ENCODE peak calls at places on chromosomes 1 and 21, in nine cellular contexts. E is HFFc6; J is left cardiac atrium; W is AG09319; S is NCI-H446 treated with DMSO at 0.1 percent for 48 hours; X is pancreas; F is activated CD4-positive, alpha-beta T cell treated with anti-CD3 and anti-CD28 coated beads for 36 hours; B is dorsolateral prefrontal cortex; G is fibroblast of mammary gland. O is an unnamed sample.

GRCh38 chr1:228794173-228794572 is 58.9 kb downstream of the RHOU start:
- DNase-seq in B (no peak), W (no peak), X (no peak), E (no peak), G (peak), S (no peak), F (peak), J (no peak), O (no peak)

GRCh38 chr1:42777860-42778259 is 6.9 kb upstream of the TMEM269 start:
- DNase-seq in X (no peak), E (peak), F (peak), W (no peak), B (no peak), G (peak), J (no peak), S (no peak), O (no peak)

GRCh38 chr1:245469734-245470133 is 314.9 kb downstream of the KIF26B start:
- DNase-seq in J (no peak), G (no peak), W (no peak), S (no peak), F (no peak), X (no peak), B (no peak), E (no peak), O (no peak)

GRCh38 chr1:27719286-27720251 is 6.2 kb upstream of the FAM76A start:
- DNase-seq in W (no peak), B (no peak), S (no peak), G (peak), F (peak), X (no peak), J (no peak), E (peak), O (no peak)

GRCh38 chr21:39218082-39218409 is 34.8 kb upstream of the PSMG1 start:
- DNase-seq in G (no peak), F (no peak), W (no peak), X (no peak), J (no peak), S (no peak), E (no peak), B (no peak), O (no peak)

GRCh38 chr1:157404614-157405013 is 147.7 kb downstream of the FCRL5 start:
- DNase-seq in J (no peak), X (no peak), G (no peak), F (no peak), S (no peak), B (no peak), E (no peak), W (no peak), O (no peak)

GRCh38 chr21:42459065-42459430 is 37.0 kb downstream of the RSPH1 start:
- DNase-seq in X (no peak), E (no peak), F (no peak), J (no peak), B (no peak), S (no peak), W (no peak), G (no peak), O (no peak)

GRCh38 chr1:153882296-153882912 is 40.4 kb downstream of the GATAD2B start:
- DNase-seq in G (no peak), B (no peak), E (no peak), S (no peak), X (no peak), F (no peak), W (no peak), J (no peak), O (no peak)

GRCh38 chr1:19067187-19067911 is 110.9 kb upstream of the IFFO2 start:
- DNase-seq in F (no peak), B (no peak), J (no peak), X (peak), E (no peak), G (no peak), S (no peak), W (no peak), O (no peak)

GRCh38 chr21:45109831-45110492 is 35.6 kb downstream of the ADARB1 start:
- DNase-seq in G (no peak), X (no peak), W (peak), F (peak), E (no peak), S (no peak), B (peak), J (no peak), O (no peak)

GRCh38 chr1:23797478-23798448 is 2.8 kb downstream of the GALE start:
- DNase-seq in X (no peak), E (no peak), G (no peak), F (no peak), J (no peak), B (no peak), W (no peak), S (no peak), O (no peak)

O was measured in aorta.